ENCODE peak calls at places on chromosomes 5 and 9, in four cellular contexts. One of them, this sample, is unnamed.

GRCh38 chr9:5764130-5764868 is 68.6 kb downstream of the ERMP1 start:
- DNase-seq in NCI-H460: no peak
- DNase-seq in SJSA1: no peak
- DNase-seq in psoas muscle: no peak
- DNase-seq in this sample: no peak

GRCh38 chr5:60487466-60487865 is 212.5 kb downstream of the DEPDC1B start:
- DNase-seq in NCI-H460: peak; percentile 61
- DNase-seq in SJSA1: no peak
- DNase-seq in psoas muscle: no peak
- DNase-seq in this sample: no peak

GRCh38 chr9:131678499-131679111 is 61.3 kb downstream of the RAPGEF1 start:
- DNase-seq in NCI-H460: peak; percentile 42
- DNase-seq in SJSA1: peak; percentile 90
- DNase-seq in psoas muscle: peak; percentile 88
- DNase-seq in this sample: peak; percentile 87

GRCh38 chr5:530556-530955 is 6.3 kb upstream of the SLC9A3 start:
- DNase-seq in NCI-H460: no peak
- DNase-seq in SJSA1: no peak
- DNase-seq in psoas muscle: no peak
- DNase-seq in this sample: no peak

GRCh38 chr9:97980479-97980803 is 2.7 kb upstream of the ANP32B start:
- DNase-seq in NCI-H460: peak; percentile 7
- DNase-seq in SJSA1: no peak
- DNase-seq in psoas muscle: peak; percentile 84
- DNase-seq in this sample: no peak

GRCh38 chr9:123753011-123753410 is 176.9 kb downstream of the DENND1A start:
- DNase-seq in NCI-H460: no peak
- DNase-seq in SJSA1: no peak
- DNase-seq in psoas muscle: no peak
- DNase-seq in this sample: no peak

GRCh38 chr5:40879163-40879942 is 29.9 kb upstream of the C7 start:
- DNase-seq in NCI-H460: peak; percentile 33
- DNase-seq in SJSA1: no peak
- DNase-seq in psoas muscle: no peak
- DNase-seq in this sample: peak; percentile 18

GRCh38 chr9:21964925-21965385 is 29.2 kb downstream of the CDKN2A start:
- DNase-seq in NCI-H460: no peak
- DNase-seq in SJSA1: no peak
- DNase-seq in psoas muscle: peak; percentile 59
- DNase-seq in this sample: no peak

GRCh38 chr9:136714096-136714875 is 1.9 kb downstream of the DIPK1B start:
- DNase-seq in NCI-H460: no peak
- DNase-seq in SJSA1: no peak
- DNase-seq in psoas muscle: peak; percentile 68
- DNase-seq in this sample: no peak

GRCh38 chr5:115418788-115419187 is 122.3 kb upstream of the CCDC112 start:
- DNase-seq in NCI-H460: no peak
- DNase-seq in SJSA1: no peak
- DNase-seq in psoas muscle: no peak
- DNase-seq in this sample: no peak

GRCh38 chr5:96896285-96896711 is 20.0 kb downstream of the ERAP2 start:
- DNase-seq in NCI-H460: no peak
- DNase-seq in SJSA1: no peak
- DNase-seq in psoas muscle: no peak
- DNase-seq in this sample: no peak

GRCh38 chr5:72140711-72141110 is 33.4 kb downstream of the MAP1B start:
- DNase-seq in NCI-H460: no peak
- DNase-seq in SJSA1: no peak
- DNase-seq in psoas muscle: no peak
- DNase-seq in this sample: peak; percentile 41

GRCh38 chr5:16934123-16934522 is 2.0 kb downstream of the MYO10 start:
- DNase-seq in NCI-H460: peak; percentile 75
- DNase-seq in SJSA1: peak; percentile 87
- DNase-seq in psoas muscle: peak; percentile 60
- DNase-seq in this sample: peak; percentile 56

GRCh38 chr9:79952401-79952800 is 380.6 kb downstream of the TLE4 start:
- DNase-seq in NCI-H460: no peak
- DNase-seq in SJSA1: no peak
- DNase-seq in psoas muscle: no peak
- DNase-seq in this sample: no peak

GRCh38 chr9:18890372-18890771 is 142.6 kb downstream of the SAXO1 start:
- DNase-seq in NCI-H460: no peak
- DNase-seq in SJSA1: no peak
- DNase-seq in psoas muscle: no peak
- DNase-seq in this sample: no peak

GRCh38 chr9:16542290-16542689 is 328.2 kb downstream of the BNC2 start:
- DNase-seq in NCI-H460: no peak
- DNase-seq in SJSA1: no peak
- DNase-seq in psoas muscle: no peak
- DNase-seq in this sample: no peak

GRCh38 chr9:108412755-108413154 is 443.0 kb downstream of the ACTL7B start:
- DNase-seq in NCI-H460: no peak
- DNase-seq in SJSA1: no peak
- DNase-seq in psoas muscle: no peak
- DNase-seq in this sample: peak; percentile 5

GRCh38 chr5:56951131-56951945 is 585 bp downstream of the MIER3 start:
- DNase-seq in NCI-H460: no peak
- DNase-seq in SJSA1: peak; percentile 44
- DNase-seq in psoas muscle: peak; percentile 60
- DNase-seq in this sample: no peak

GRCh38 chr9:91886433-91887031 is 63.5 kb downstream of the ROR2 start:
- DNase-seq in NCI-H460: no peak
- DNase-seq in SJSA1: no peak
- DNase-seq in psoas muscle: no peak
- DNase-seq in this sample: no peak

GRCh38 chr5:38426493-38426892 is 130.0 kb downstream of the LIFR start:
- DNase-seq in NCI-H460: no peak
- DNase-seq in SJSA1: no peak
- DNase-seq in psoas muscle: no peak
- DNase-seq in this sample: no peak

GRCh38 chr5:60633336-60633735 is 66.6 kb downstream of the DEPDC1B start:
- DNase-seq in NCI-H460: no peak
- DNase-seq in SJSA1: no peak
- DNase-seq in psoas muscle: no peak
- DNase-seq in this sample: no peak

GRCh38 chr5:10111575-10111974 is 138.1 kb downstream of the ATPSCKMT start:
- DNase-seq in NCI-H460: peak; percentile 11
- DNase-seq in SJSA1: peak; percentile 56
- DNase-seq in psoas muscle: no peak
- DNase-seq in this sample: peak; percentile 71

GRCh38 chr5:169906745-169907649 is 73.3 kb downstream of the INSYN2B start:
- DNase-seq in NCI-H460: no peak
- DNase-seq in SJSA1: no peak
- DNase-seq in psoas muscle: no peak
- DNase-seq in this sample: no peak

GRCh38 chr5:143435207-143435657 is 31.7 kb upstream of the NR3C1 start:
- DNase-seq in NCI-H460: no peak
- DNase-seq in SJSA1: no peak
- DNase-seq in psoas muscle: no peak
- DNase-seq in this sample: no peak

GRCh38 chr5:174425964-174426290 is 298.5 kb upstream of the MSX2 start:
- DNase-seq in NCI-H460: no peak
- DNase-seq in SJSA1: no peak
- DNase-seq in psoas muscle: no peak
- DNase-seq in this sample: no peak

GRCh38 chr5:67902497-67902830 is 313.1 kb upstream of the PIK3R1 start:
- DNase-seq in NCI-H460: no peak
- DNase-seq in SJSA1: no peak
- DNase-seq in psoas muscle: no peak
- DNase-seq in this sample: no peak

GRCh38 chr5:75387806-75388205 is 50.8 kb downstream of the HMGCR start:
- DNase-seq in NCI-H460: no peak
- DNase-seq in SJSA1: no peak
- DNase-seq in psoas muscle: no peak
- DNase-seq in this sample: no peak

GRCh38 chr5:998276-998974 is 10.2 kb upstream of the NKD2 start:
- DNase-seq in NCI-H460: no peak
- DNase-seq in SJSA1: peak; percentile 52
- DNase-seq in psoas muscle: peak; percentile 44
- DNase-seq in this sample: no peak